ENCODE peak calls at places on chromosomes 13 and 19, in four cellular contexts. H, O, U and M are unnamed samples.
A peak's percentile ranks its signal among the peaks of the same experiment; 100 is the strongest.

GRCh38 chr19:46728693-46729339 is 11.9 kb upstream of the PRKD2 start:
- DNase-seq in H (peak; percentile 73), O (peak; percentile 74), U (peak; percentile 63), M (no peak)

GRCh38 chr13:31048521-31048920 is 113.2 kb downstream of the HSPH1 start:
- DNase-seq in H (no peak), O (no peak), U (no peak), M (no peak)

GRCh38 chr19:49579947-49580263 is 451 bp downstream of the NOSIP start:
- DNase-seq in H (no peak), O (no peak), U (no peak), M (no peak)

GRCh38 chr19:827710-828321 is at the start of gene AZU1:
- DNase-seq in H (no peak), O (no peak), U (no peak), M (no peak)

GRCh38 chr19:35841961-35842595 is 10.2 kb downstream of the NPHS1 start:
- DNase-seq in H (no peak), O (no peak), U (no peak), M (no peak)

GRCh38 chr13:39254606-39255005 is 216.3 kb downstream of the NHLRC3 start:
- DNase-seq in H (no peak), O (no peak), U (no peak), M (no peak)

GRCh38 chr19:55341191-55342043 is 1.7 kb downstream of the KMT5C start:
- DNase-seq in H (peak; percentile 44), O (peak; percentile 78), U (peak; percentile 49), M (no peak)

GRCh38 chr13:96091164-96091931 is 1.4 kb downstream of the HS6ST3 start:
- DNase-seq in H (no peak), O (peak; percentile 17), U (no peak), M (no peak)

GRCh38 chr19:1283207-1283916 is 2.3 kb upstream of the EFNA2 start:
- DNase-seq in H (no peak), O (no peak), U (no peak), M (no peak)

GRCh38 chr19:8426283-8426682 is 13.2 kb downstream of the MARCHF2 start:
- DNase-seq in H (no peak), O (no peak), U (no peak), M (no peak)